ENCODE peak calls at places on chromosomes 12 and 14, in four cellular contexts. Z, X, K and Q are unnamed samples. For H3K4me1 and H3K36me3, the result is how much of the 10 kb centered on the place peaks cover.

GRCh38 chr14:61539631-61540030 is 155.7 kb upstream of the HIF1A start:
- DNase-seq in X (no peak), K (no peak), Z (no peak), Q (no peak)

GRCh38 chr12:27779416-27779815 is 617 bp upstream of the KLHL42 start:
- DNase-seq in X (no peak), K (no peak), Z (peak), Q (no peak)

GRCh38 chr12:4196805-4197420 is 76.6 kb upstream of the CCND2 start:
- DNase-seq in X (no peak), K (no peak), Z (peak), Q (no peak)

GRCh38 chr12:87687362-87687761 is 341.8 kb downstream of the C12orf50 start:
- DNase-seq in Z (peak), K (no peak), X (peak), Q (no peak)

GRCh38 chr14:22039938-22040780 is 366.5 kb upstream of the OR4E1 start:
- DNase-seq in Z (peak), X (no peak), K (peak), Q (peak)

GRCh38 chr12:56079729-56080555 is at the start of gene ERBB3:
- DNase-seq in X (peak), K (peak), Z (peak), Q (peak)

GRCh38 chr14:23360496-23360895 is 4.5 kb downstream of the EFS start:
- DNase-seq in K (no peak), X (no peak), Z (peak), Q (no peak)

GRCh38 chr12:4441355-4442330 is 4.0 kb downstream of the FGF6 start:
- DNase-seq in Z (peak), X (no peak), K (no peak), Q (no peak)

GRCh38 chr14:50619569-50620141 is 48.5 kb downstream of the SAV1 start:
- DNase-seq in K (peak), X (peak), Z (peak), Q (no peak)

GRCh38 chr14:58288106-58288792 is 10.1 kb upstream of the ARID4A start:
- DNase-seq in Z (no peak), X (no peak), K (no peak), Q (no peak)
- H3K4me1 ChIP-seq in Z (under half), X (under half), K (half or more), Q (under half)

DNA sequence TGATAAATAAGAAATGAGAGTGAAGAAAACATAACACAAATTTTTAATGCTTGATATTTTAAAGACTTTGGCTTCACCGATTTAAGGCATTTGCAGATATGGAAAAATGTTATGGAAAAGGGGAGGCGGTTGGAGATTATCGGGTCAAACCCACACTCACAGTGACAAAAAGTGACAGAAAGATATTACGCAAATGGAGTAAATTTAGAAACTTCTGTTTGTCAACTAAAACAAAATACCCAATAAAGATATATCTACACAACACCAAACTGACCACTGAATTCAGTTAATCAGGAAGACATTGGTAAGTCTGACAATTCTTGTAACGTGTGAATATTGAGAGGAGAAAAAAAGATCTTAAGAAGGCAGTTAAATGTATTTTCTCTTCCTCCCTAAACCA is 2.5 kb downstream of the PPP1R12A start:
- DNase-seq in K (no peak), X (no peak), Z (no peak), Q (no peak)
- H3K4me3 ChIP-seq in K (no peak), X (peak), Z (no peak), Q (peak)

GRCh38 chr14:91190853-91191252 is 53.7 kb downstream of the GPR68 start:
- DNase-seq in K (no peak), X (no peak), Z (no peak), Q (no peak)
- H3K36me3 ChIP-seq in K (under half), X (under half), Z (under half), Q (under half)

GRCh38 chr12:53066594-53066978 is 12.6 kb downstream of the SPRYD3 start:
- DNase-seq in K (no peak), X (no peak), Z (no peak), Q (no peak)

GRCh38 chr12:53064613-53065415 is 14.4 kb downstream of the SPRYD3 start:
- DNase-seq in Z (no peak), X (no peak), K (no peak), Q (no peak)

GRCh38 chr12:53063708-53064612 is 14.1 kb downstream of the TNS2 start:
- DNase-seq in Z (no peak), K (no peak), X (peak), Q (no peak)

GRCh38 chr12:53065975-53066593 is 13.1 kb downstream of the SPRYD3 start:
- DNase-seq in K (peak), Z (peak), X (peak), Q (peak)

DNA sequence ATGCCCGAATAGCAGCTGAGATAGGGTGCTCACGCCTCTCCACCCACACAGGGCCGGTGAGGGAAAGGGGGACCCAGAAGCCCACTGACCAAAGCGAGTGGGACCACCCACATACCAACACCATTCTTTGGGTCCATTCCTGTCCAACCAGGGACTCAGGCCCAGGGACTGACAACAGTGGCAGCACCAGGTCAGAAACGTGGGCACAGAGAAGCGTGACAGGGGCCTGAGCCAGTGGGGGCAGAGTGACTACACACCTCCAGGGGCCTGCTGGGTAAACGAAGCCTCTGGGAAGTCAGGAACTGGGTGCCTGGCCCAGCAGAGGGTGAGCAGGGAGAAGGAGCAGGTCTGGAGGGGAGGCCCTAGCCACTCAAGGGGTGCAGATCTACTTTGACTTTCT is 13.7 kb downstream of the SPRYD3 start:
- DNase-seq in Z (no peak), K (no peak), X (no peak), Q (no peak)
- H3K4me1 ChIP-seq in Z (under half), K (under half), X (under half), Q (under half)

GRCh38 chr14:54048736-54049135 is 92.1 kb upstream of the BMP4 start:
- DNase-seq in X (no peak), K (no peak), Z (no peak), Q (no peak)
- H3K4me3 ChIP-seq in X (no peak), K (no peak), Z (no peak), Q (no peak)

GRCh38 chr12:106696861-106697417 is 77.5 kb upstream of the RIC8B start:
- DNase-seq in Z (no peak), X (no peak), K (no peak), Q (no peak)
- H3K36me3 ChIP-seq in Z (under half), X (under half), K (under half), Q (under half)